ENCODE peak calls at places on chromosomes 5 and 9, in seven cellular contexts. A, R, Y, L, U, Q and O are unnamed samples.

GRCh38 chr5:68406767-68407232 is 191.2 kb downstream of the PIK3R1 start:
- DNase-seq in A (no peak), R (no peak), Y (peak), L (no peak), U (no peak), Q (no peak), O (peak)

GRCh38 chr9:33468797-33469621 is 4.7 kb downstream of the NOL6 start:
- DNase-seq in A (no peak), R (peak), Y (peak), L (no peak), U (no peak), Q (no peak), O (no peak)

GRCh38 chr9:38707885-38708640 is 11.9 kb downstream of the FAM240B start:
- DNase-seq in A (no peak), R (no peak), Y (peak), L (no peak), U (no peak), Q (no peak), O (no peak)

GRCh38 chr5:115571441-115571878 is 26.9 kb upstream of the FEM1C start:
- DNase-seq in A (no peak), R (peak), Y (no peak), L (no peak), U (no peak), Q (peak), O (no peak)

GRCh38 chr5:78095119-78095518 is 199.4 kb downstream of the AP3B1 start:
- DNase-seq in A (no peak), R (no peak), Y (no peak), L (no peak), U (no peak), Q (no peak), O (no peak)

GRCh38 chr5:38148021-38148625 is 110.2 kb upstream of the EGFLAM start:
- DNase-seq in A (no peak), R (no peak), Y (no peak), L (no peak), U (no peak), Q (no peak), O (no peak)

GRCh38 chr9:121731090-121731489 is 79.7 kb downstream of the DAB2IP start:
- DNase-seq in A (no peak), R (no peak), Y (no peak), L (no peak), U (no peak), Q (no peak), O (no peak)

GRCh38 chr5:180141068-180141660 is 67.8 kb downstream of the RASGEF1C start:
- DNase-seq in A (no peak), R (peak), Y (no peak), L (no peak), U (no peak), Q (no peak), O (no peak)

GRCh38 chr5:89471115-89471514 is 588.1 kb upstream of the MEF2C start:
- DNase-seq in A (no peak), R (no peak), Y (no peak), L (no peak), U (no peak), Q (no peak), O (no peak)

GRCh38 chr9:110978516-110978915 is 59.8 kb downstream of the LPAR1 start:
- DNase-seq in A (no peak), R (no peak), Y (no peak), L (no peak), U (no peak), Q (no peak), O (no peak)

GRCh38 chr5:179680014-179680779 is 637 bp downstream of the CBY3 start:
- DNase-seq in A (no peak), R (no peak), Y (no peak), L (no peak), U (no peak), Q (no peak), O (peak)

GRCh38 chr5:179788193-179788854 is 5.5 kb upstream of the LTC4S start:
- DNase-seq in A (no peak), R (peak), Y (no peak), L (no peak), U (no peak), Q (no peak), O (no peak)

GRCh38 chr5:116058346-116058936 is 26.2 kb downstream of the ARL14EPL start:
- DNase-seq in A (no peak), R (no peak), Y (no peak), L (no peak), U (no peak), Q (no peak), O (no peak)

GRCh38 chr9:36738318-36738975 is 165.8 kb downstream of the MELK start:
- DNase-seq in A (peak), R (peak), Y (no peak), L (peak), U (peak), Q (no peak), O (no peak)

GRCh38 chr9:36742264-36742663 is 169.6 kb downstream of the MELK start:
- DNase-seq in A (no peak), R (no peak), Y (no peak), L (no peak), U (no peak), Q (no peak), O (no peak)

GRCh38 chr9:36744678-36745077 is 172.0 kb downstream of the MELK start:
- DNase-seq in A (no peak), R (no peak), Y (no peak), L (no peak), U (no peak), Q (no peak), O (no peak)

DNA sequence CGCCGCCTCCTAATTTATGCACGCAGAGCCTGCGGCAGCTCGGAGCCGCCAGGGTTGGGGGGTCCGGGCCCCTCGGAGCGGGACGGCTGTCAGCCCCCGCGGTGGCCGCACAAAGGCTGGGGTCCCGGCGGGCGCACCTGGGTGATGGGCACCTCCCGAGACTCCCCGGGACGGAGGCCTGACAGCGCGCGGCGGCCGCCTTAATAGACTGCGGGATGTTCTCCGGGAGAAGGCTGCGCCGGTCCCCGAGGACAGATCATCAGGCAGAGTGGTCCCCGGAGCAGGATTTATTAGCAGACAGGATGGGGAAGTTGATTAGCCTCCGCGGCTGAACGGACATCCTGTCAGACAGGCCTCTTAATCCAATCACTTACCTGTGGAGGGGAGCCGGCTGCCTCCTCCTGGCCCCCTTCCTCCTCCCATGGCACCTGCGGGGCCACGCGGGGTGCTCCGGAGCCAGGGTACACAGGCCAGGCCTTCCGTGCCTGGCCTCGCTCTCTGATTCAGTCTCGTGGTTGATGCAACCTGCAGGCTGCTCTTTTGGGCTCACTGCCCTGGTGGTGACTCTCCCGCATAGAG is 166.9 kb downstream of the MELK start:
- DNase-seq in A (no peak), R (no peak), Y (no peak), L (no peak), U (no peak), Q (no peak), O (no peak)
- H2AFZ ChIP-seq in A (no peak), R (no peak), Y (no peak), L (no peak), U (no peak), Q (peak), O (no peak)

GRCh38 chr5:156778752-156779151 is 71.3 kb upstream of the PPP1R2B start:
- DNase-seq in A (no peak), R (no peak), Y (no peak), L (no peak), U (no peak), Q (no peak), O (no peak)

GRCh38 chr5:156774273-156774672 is 75.8 kb upstream of the PPP1R2B start:
- DNase-seq in A (no peak), R (no peak), Y (no peak), L (no peak), U (no peak), Q (no peak), O (no peak)

GRCh38 chr5:156783092-156783491 is 67.0 kb upstream of the PPP1R2B start:
- DNase-seq in A (no peak), R (no peak), Y (no peak), L (no peak), U (no peak), Q (no peak), O (no peak)

GRCh38 chr5:156779436-156779835 is 70.7 kb upstream of the PPP1R2B start:
- DNase-seq in A (no peak), R (no peak), Y (no peak), L (no peak), U (no peak), Q (no peak), O (no peak)

GRCh38 chr5:156778139-156778696 is 71.9 kb upstream of the PPP1R2B start:
- DNase-seq in A (no peak), R (no peak), Y (no peak), L (no peak), U (no peak), Q (no peak), O (no peak)
- H2AFZ ChIP-seq in A (no peak), R (no peak), Y (no peak), L (no peak), U (no peak), Q (no peak), O (no peak)

GRCh38 chr5:149756354-149756753 is 26.2 kb downstream of the PPARGC1B start:
- DNase-seq in A (no peak), R (peak), Y (no peak), L (no peak), U (no peak), Q (no peak), O (no peak)
- H2AFZ ChIP-seq in A (no peak), R (no peak), Y (no peak), L (no peak), U (no peak), Q (no peak), O (no peak)

GRCh38 chr5:112097768-112098167 is 321.3 kb downstream of the EPB41L4A start:
- DNase-seq in A (no peak), R (no peak), Y (no peak), L (no peak), U (no peak), Q (no peak), O (no peak)
- H2AFZ ChIP-seq in A (no peak), R (peak), Y (no peak), L (peak), U (peak), Q (no peak), O (no peak)

GRCh38 chr5:58241383-58241782 is 218.5 kb downstream of the PLK2 start:
- DNase-seq in A (no peak), R (no peak), Y (no peak), L (peak), U (peak), Q (no peak), O (peak)
- H2AFZ ChIP-seq in A (peak), R (peak), Y (peak), L (peak), U (peak), Q (peak), O (no peak)

DNA sequence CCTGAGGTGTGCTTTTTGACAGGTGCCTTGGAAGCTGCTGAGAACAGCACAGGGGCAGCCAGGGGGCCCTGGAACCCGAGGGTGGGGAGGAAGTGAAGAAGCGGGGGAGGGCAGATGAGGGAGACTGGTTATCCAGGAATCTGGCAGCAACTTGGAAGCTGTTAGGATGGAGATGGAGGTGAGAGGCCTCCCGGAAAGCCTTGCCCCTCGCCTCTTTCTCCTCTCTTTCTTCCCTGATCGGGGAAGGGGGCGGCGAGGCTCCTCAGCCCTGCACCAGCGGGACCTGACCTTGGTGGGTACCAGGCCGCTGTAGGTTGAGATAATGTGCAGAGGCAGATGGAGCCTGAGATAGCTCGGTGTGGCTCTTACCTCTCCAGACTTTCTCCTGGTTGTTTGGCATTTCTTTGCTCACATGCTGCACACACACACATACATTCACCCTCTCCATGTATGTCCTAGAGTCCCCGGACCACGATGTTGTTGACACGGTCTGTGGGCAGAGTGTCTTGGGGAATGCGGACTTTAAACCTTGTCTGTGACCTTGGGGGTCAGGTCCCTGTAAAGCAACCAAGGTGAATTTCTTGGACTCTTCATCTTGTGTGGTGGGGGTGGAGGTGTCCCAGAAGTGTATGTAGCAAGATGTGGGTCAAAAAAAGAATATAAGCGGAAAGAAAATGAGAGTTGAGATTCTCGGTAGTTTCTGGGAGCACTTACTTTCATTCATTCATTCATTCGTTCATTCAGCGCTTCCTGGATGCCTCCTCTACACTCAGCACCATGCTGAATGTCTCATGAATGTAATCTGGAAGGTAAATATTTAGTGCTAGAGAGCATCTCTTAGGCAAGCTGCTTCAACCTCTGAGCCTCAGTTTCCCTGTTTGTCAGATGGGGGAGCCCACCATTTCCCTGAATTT is 1.6 kb downstream of the WWC1 start:
- DNase-seq in A (no peak), R (no peak), Y (no peak), L (no peak), U (no peak), Q (no peak), O (no peak)
- H2AFZ ChIP-seq in A (no peak), R (no peak), Y (no peak), L (peak), U (no peak), Q (peak), O (no peak)

GRCh38 chr9:96067551-96068076 is 192.1 kb downstream of the ERCC6L2 start:
- DNase-seq in A (no peak), R (no peak), Y (no peak), L (no peak), U (no peak), Q (no peak), O (no peak)
- H2AFZ ChIP-seq in A (no peak), R (no peak), Y (no peak), L (no peak), U (no peak), Q (no peak), O (no peak)

GRCh38 chr5:87885727-87886126 is 382.9 kb downstream of the TMEM161B start:
- DNase-seq in A (no peak), R (no peak), Y (no peak), L (no peak), U (peak), Q (no peak), O (no peak)

GRCh38 chr5:87887247-87887646 is 381.4 kb downstream of the TMEM161B start:
- DNase-seq in A (no peak), R (no peak), Y (no peak), L (no peak), U (no peak), Q (no peak), O (no peak)

DNA sequence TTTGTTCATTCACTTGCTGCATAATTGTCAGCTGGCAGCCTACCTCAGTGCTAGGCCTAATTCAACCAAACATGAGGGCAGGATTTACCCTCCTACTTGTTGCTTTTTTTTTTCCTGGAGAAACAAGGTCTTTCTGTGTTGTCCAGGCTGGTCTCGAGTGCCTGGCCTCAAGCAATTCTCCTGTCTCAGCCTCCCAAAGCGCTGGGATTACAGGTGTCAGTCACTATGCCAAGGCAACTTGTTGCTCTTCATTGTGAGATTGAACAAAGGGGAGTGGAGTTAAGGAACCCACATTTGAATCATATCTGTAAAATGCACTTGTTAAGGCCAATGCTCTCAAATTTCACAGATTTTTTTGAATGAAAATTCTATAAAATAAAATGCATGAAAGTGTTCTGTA is 380.5 kb downstream of the TMEM161B start:
- DNase-seq in A (no peak), R (no peak), Y (no peak), L (no peak), U (no peak), Q (no peak), O (no peak)
- H2AFZ ChIP-seq in A (no peak), R (no peak), Y (no peak), L (no peak), U (no peak), Q (no peak), O (no peak)